ENCODE peak calls at places on chromosomes 1 and 21, in ten cellular contexts. D is uterus, T is adrenal gland, B is heart right ventricle, I is pancreas, V is SK-N-SH, E is colonic mucosa, F is body of pancreas, L is heart left ventricle, J is sigmoid colon. Y is an unnamed sample.

GRCh38 chr1:198620198-198620597 is 18.6 kb upstream of the PTPRC start:
- DNase-seq in T (no peak), D (no peak), L (no peak), B (no peak), I (no peak), E (no peak), F (no peak), V (no peak), J (no peak), Y (no peak)

GRCh38 chr1:225318706-225319575 is 108.9 kb downstream of the LBR start:
- DNase-seq in D (no peak), B (no peak), V (peak; percentile 42), L (no peak), F (peak; percentile 46), T (peak; percentile 28), I (peak; percentile 38), E (peak; percentile 59), J (no peak), Y (no peak)

GRCh38 chr1:234699795-234700665 is 90.1 kb upstream of the IRF2BP2 start:
- DNase-seq in F (no peak), E (peak; percentile 49), V (peak; percentile 36), T (no peak), D (no peak), J (peak; percentile 80), L (no peak), I (no peak), B (no peak), Y (peak; percentile 63)

GRCh38 chr1:224734261-224734935 is 118.3 kb downstream of the CNIH3 start:
- DNase-seq in L (no peak), I (no peak), F (no peak), T (no peak), J (no peak), D (no peak), V (no peak), E (no peak), B (no peak), Y (no peak)

GRCh38 chr1:43472087-43472462 is 18.3 kb upstream of the HYI start:
- DNase-seq in E (no peak), T (no peak), J (no peak), F (no peak), D (no peak), I (no peak), V (no peak), L (no peak), B (no peak), Y (no peak)

GRCh38 chr21:36698160-36699025 is 522 bp upstream of the SIM2 start:
- DNase-seq in V (peak; percentile 40), B (no peak), E (no peak), D (no peak), F (no peak), T (no peak), I (no peak), J (no peak), L (peak; percentile 25), Y (no peak)

GRCh38 chr1:211783897-211784296 is 46.7 kb downstream of the LPGAT1 start:
- DNase-seq in L (no peak), T (no peak), I (peak; percentile 67), F (peak; percentile 68), J (no peak), D (no peak), B (no peak), V (no peak), E (peak; percentile 55), Y (no peak)

GRCh38 chr1:26744075-26744958 is 43.4 kb upstream of the PIGV start:
- DNase-seq in T (peak; percentile 75), V (peak; percentile 34), F (peak; percentile 29), I (peak; percentile 67), E (peak; percentile 76), J (peak; percentile 82), D (peak; percentile 38), L (peak; percentile 92), B (peak; percentile 56), Y (peak; percentile 75)

GRCh38 chr21:44425307-44425894 is 29.9 kb upstream of the LRRC3 start:
- DNase-seq in B (no peak), D (no peak), V (no peak), I (peak; percentile 11), E (no peak), L (no peak), T (peak; percentile 11), J (peak; percentile 57), F (no peak), Y (peak; percentile 0)

GRCh38 chr21:44424608-44425306 is 30.6 kb upstream of the LRRC3 start:
- DNase-seq in D (no peak), L (no peak), E (no peak), V (no peak), J (peak; percentile 53), I (peak; percentile 9), F (no peak), T (no peak), B (no peak), Y (peak; percentile 3)

GRCh38 chr21:44421901-44422840 is 33.1 kb upstream of the LRRC3 start:
- DNase-seq in L (no peak), F (no peak), T (no peak), V (no peak), J (peak; percentile 26), I (peak; percentile 3), B (no peak), D (no peak), E (no peak), Y (no peak)

GRCh38 chr21:44423312-44423821 is 31.9 kb upstream of the LRRC3 start:
- DNase-seq in D (no peak), B (no peak), J (peak; percentile 42), T (no peak), I (peak; percentile 8), F (no peak), L (no peak), V (no peak), E (no peak), Y (peak; percentile 3)

DNA sequence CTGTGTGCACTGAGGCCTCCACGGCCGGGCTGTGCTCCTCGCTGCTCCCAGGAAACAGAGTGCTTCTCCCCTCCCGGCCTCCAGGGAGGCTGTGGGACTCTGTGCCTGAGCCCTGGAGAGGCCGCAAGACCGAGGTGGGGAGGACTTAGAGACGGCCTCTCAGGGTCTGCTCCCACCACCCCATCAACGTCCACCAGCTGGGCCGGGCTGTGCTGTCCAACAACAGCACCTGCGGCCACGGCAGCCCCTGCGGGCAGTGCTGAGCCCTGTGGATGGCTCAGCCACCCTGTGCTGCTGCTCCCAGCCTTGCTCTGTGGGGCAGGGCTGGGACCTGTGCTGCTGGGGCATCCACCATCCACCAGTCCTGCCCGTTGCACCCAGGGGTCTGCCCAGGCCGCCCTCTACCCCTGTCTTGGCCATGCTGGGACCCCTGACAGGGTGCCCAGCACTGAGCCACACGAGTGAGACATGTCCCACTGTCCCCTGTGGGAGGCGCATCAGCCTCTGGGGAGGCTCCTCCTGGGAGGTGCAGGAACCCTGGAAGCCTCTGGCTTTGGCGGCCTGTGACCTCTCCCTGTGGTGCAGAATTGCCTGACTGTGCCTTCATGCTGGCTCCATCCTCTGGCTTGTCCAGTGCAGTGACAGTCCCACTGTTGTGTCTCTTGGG is 31.2 kb upstream of the LRRC3 start:
- DNase-seq in D (no peak), T (no peak), B (no peak), L (no peak), F (no peak), E (no peak), J (peak; percentile 40), I (peak; percentile 7), V (no peak), Y (peak; percentile 1)
- H3K4me3 ChIP-seq in D (no peak overlapping the region), T (no peak overlapping the region), B (no peak overlapping the region), L (no peak overlapping the region), F (no peak overlapping the region), E (no peak overlapping the region), J (no peak overlapping the region), I (no peak overlapping the region), V (no peak overlapping the region), Y (no peak overlapping the region)

DNA sequence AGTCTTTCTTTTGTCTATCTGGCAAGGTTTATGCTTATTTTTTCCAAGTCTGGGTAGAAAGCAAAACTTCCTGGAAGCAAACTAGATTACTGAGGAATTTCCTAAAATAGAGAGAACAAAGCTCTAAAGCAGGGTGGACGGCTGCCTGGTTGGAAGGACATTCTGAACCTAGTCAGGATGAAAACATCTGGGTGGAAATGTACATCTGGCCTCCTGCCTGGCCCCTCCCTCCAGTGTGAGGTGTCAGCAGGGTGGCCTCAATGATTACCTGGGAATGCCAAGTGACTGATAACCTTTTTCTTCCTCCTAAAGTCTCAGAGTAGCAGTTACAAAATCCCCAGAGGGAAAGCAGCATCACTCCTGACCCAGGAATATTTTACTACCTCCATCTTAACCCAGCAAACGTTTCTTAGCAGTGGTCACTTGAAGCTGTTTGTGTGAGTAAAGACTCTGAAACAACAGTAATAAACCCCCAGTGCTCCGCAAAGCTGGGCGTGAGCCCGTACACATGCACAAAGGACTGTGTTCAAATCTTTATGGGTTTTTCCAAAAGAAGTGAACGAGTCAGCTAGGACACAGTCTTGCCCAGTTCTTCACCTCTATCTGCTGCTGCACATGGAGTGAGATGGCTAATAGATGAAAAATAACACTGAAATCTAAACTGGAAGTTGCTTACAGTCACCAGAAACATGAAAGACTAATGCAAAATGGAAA is 18.9 kb downstream of the ANGPTL7 start:
- DNase-seq in T (no peak), E (no peak), L (no peak), I (no peak), D (peak; percentile 66), J (peak; percentile 82), V (no peak), B (no peak), F (no peak), Y (peak; percentile 72)
- H3K36me3 ChIP-seq in T (no peaks in the 10 kb centered on the region), E (peaks cover 13% of the 10 kb centered on the region), L (peaks cover 98% of the 10 kb centered on the region), I (peaks cover 20% of the 10 kb centered on the region), D (no peaks in the 10 kb centered on the region), J (peaks cover 60% of the 10 kb centered on the region), V (peaks cover 73% of the 10 kb centered on the region), B (no peaks in the 10 kb centered on the region), F (peaks cover 49% of the 10 kb centered on the region), Y (no peaks in the 10 kb centered on the region)

GRCh38 chr1:177954076-177954475 is 15.8 kb downstream of the SEC16B start:
- DNase-seq in T (no peak), J (no peak), E (no peak), F (no peak), L (no peak), V (no peak), I (no peak), B (no peak), D (no peak), Y (no peak)

GRCh38 chr1:177964336-177964735 is 5.5 kb downstream of the SEC16B start:
- DNase-seq in F (no peak), D (no peak), T (no peak), I (no peak), J (no peak), V (no peak), E (no peak), B (no peak), L (no peak), Y (no peak)

GRCh38 chr1:177960939-177961622 is 8.8 kb downstream of the SEC16B start:
- DNase-seq in F (no peak), T (peak; percentile 37), B (no peak), I (no peak), E (no peak), J (no peak), L (no peak), V (no peak), D (no peak), Y (no peak)

GRCh38 chr1:177958092-177958491 is 11.8 kb downstream of the SEC16B start:
- DNase-seq in L (no peak), I (no peak), E (no peak), J (no peak), D (no peak), B (no peak), V (no peak), T (no peak), F (no peak), Y (no peak)

GRCh38 chr1:177959793-177960515 is 9.9 kb downstream of the SEC16B start:
- DNase-seq in I (no peak), F (no peak), E (no peak), B (no peak), D (no peak), T (peak; percentile 45), L (no peak), J (no peak), V (no peak), Y (no peak)
- TF ChIP-seq CTCF in I (no peak), F (peak; percentile 16), E (no peak), B (no peak), D (no peak), T (peak; percentile 50), L (peak; percentile 21), J (no peak), V (peak; percentile 60), Y (no peak)

DNA sequence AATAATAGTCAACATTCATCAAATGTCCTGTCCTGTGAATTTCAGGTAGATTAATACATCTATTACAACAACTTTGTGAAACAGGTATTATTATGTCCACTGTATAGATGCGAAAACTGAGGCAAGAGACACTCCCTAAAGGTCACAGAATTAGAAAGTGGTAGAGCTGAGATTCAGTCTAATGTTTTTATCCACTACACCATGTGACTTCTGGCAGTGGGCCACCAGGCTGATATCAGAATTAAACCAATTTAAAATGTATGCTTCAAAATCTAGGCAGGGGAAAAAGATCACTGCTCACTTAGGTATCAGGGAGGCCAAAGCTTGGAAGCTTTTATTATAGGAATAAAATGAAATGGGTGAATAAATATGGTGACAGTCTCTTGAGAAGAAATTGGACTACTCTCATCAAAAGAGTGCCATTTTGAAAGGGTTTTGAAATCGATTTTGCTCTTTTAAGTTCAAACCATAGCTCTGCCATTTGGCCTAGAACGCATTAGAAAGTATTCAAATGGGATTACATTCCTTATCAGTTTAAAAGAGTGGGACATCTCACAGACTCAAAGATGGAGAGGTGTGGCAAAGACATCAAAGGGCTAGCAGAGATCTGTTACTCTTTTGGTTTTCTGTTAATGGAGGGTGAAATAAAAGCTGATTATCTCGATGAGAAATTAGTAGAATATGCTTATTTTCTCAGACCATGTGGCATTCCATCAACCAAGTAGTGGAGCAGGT is 1.9 kb downstream of the DDAH1 start:
- DNase-seq in L (no peak), J (no peak), D (no peak), E (no peak), F (peak; percentile 21), T (no peak), I (peak; percentile 28), V (no peak), B (no peak), Y (no peak)
- H3K4me3 ChIP-seq in L (peak overlapping the region; percentile 67), J (no peak overlapping the region), D (no peak overlapping the region), E (peak overlapping the region; percentile 62), F (no peak overlapping the region), T (no peak overlapping the region), I (peak overlapping the region; percentile 58), V (peak overlapping the region; percentile 80), B (no peak overlapping the region), Y (no peak overlapping the region)

Y was measured in gastrocnemius medialis.